ENCODE peak calls at places on chromosomes 4 and X, in eight cellular contexts. O is astrocyte, Y is transverse colon, B is mucosa of descending colon, H is foreskin keratinocyte, M is uterus, W is sigmoid colon, T is tibial artery. U is an unnamed sample.
A peak's percentile ranks its signal among the peaks of the same experiment; 100 is the strongest.

GRCh38 chr4:17490575-17491059 is 21.3 kb downstream of the QDPR start:
- DNase-seq in O (no peak), Y (no peak), B (peak; percentile 18), H (no peak), M (no peak), W (no peak), T (no peak), U (no peak)

GRCh38 chr4:31111794-31112193 is 391.6 kb downstream of the PCDH7 start:
- DNase-seq in O (no peak), Y (no peak), B (no peak), H (no peak), M (no peak), W (no peak), T (no peak), U (no peak)

GRCh38 chrX:34629572-34629971 is 27.5 kb downstream of the TMEM47 start:
- DNase-seq in O (peak; percentile 56), Y (no peak), B (no peak), H (no peak), M (no peak), W (no peak), T (no peak), U (no peak)

GRCh38 chr4:7867701-7868429 is 71.8 kb downstream of the AFAP1 start:
- DNase-seq in O (peak; percentile 48), Y (no peak), B (no peak), H (no peak), M (no peak), W (peak; percentile 33), T (no peak), U (no peak)

GRCh38 chr4:169243808-169244207 is 26.9 kb downstream of the SH3RF1 start:
- DNase-seq in O (peak; percentile 86), Y (no peak), B (no peak), H (peak; percentile 71), M (no peak), W (no peak), T (no peak), U (no peak)

GRCh38 chrX:49947778-49948177 is 25.4 kb downstream of the CLCN5 start:
- DNase-seq in O (no peak), Y (no peak), B (no peak), H (no peak), M (no peak), W (no peak), T (no peak), U (no peak)

GRCh38 chr4:184544711-184545409 is 70.5 kb upstream of the IRF2 start:
- DNase-seq in O (no peak), Y (no peak), B (no peak), H (no peak), M (no peak), W (no peak), T (no peak), U (no peak)

GRCh38 chr4:163195247-163195765 is 28.6 kb upstream of the NAF1 start:
- DNase-seq in O (no peak), Y (no peak), B (no peak), H (no peak), M (no peak), W (no peak), T (no peak), U (no peak)

GRCh38 chr4:84681488-84682274 is 98.8 kb downstream of the CDS1 start:
- DNase-seq in O (peak; percentile 89), Y (peak; percentile 37), B (peak; percentile 49), H (peak; percentile 65), M (no peak), W (no peak), T (no peak), U (no peak)

GRCh38 chr4:136737066-136737465 is 795.2 kb downstream of the PCDH18 start:
- DNase-seq in O (no peak), Y (no peak), B (no peak), H (no peak), M (no peak), W (no peak), T (no peak), U (no peak)

GRCh38 chr4:180799798-180800197 is 1443.4 kb upstream of the TENM3 start:
- DNase-seq in O (no peak), Y (no peak), B (no peak), H (no peak), M (no peak), W (no peak), T (no peak), U (no peak)

GRCh38 chr4:70544279-70544870 is 26.0 kb downstream of the AMTN start:
- DNase-seq in O (no peak), Y (no peak), B (no peak), H (peak; percentile 18), M (no peak), W (no peak), T (no peak), U (no peak)

GRCh38 chrX:112609631-112610030 is 70.1 kb downstream of the LHFPL1 start:
- DNase-seq in O (no peak), Y (no peak), B (no peak), H (no peak), M (no peak), W (no peak), T (no peak), U (no peak)

GRCh38 chr4:48047896-48048295 is 31.3 kb downstream of the NIPAL1 start:
- DNase-seq in O (no peak), Y (peak; percentile 23), B (peak; percentile 33), H (no peak), M (no peak), W (no peak), T (no peak), U (no peak)

GRCh38 chr4:70838400-70838971 is 1.2 kb downstream of the GRSF1 start:
- DNase-seq in O (peak; percentile 35), Y (no peak), B (no peak), H (peak; percentile 8), M (peak; percentile 30), W (no peak), T (no peak), U (no peak)

GRCh38 chrX:150770623-150771022 is 77.4 kb downstream of the MTMR1 start:
- DNase-seq in O (no peak), Y (no peak), B (no peak), H (no peak), M (no peak), W (no peak), T (no peak), U (no peak)

GRCh38 chrX:56783450-56783831 is 54.4 kb downstream of the NBDY start:
- DNase-seq in O (no peak), Y (peak; percentile 87), B (no peak), H (no peak), M (peak; percentile 82), W (peak; percentile 91), T (no peak), U (no peak)

GRCh38 chr4:123616970-123617392 is 220.4 kb downstream of the SPRY1 start:
- DNase-seq in O (no peak), Y (peak; percentile 46), B (peak; percentile 58), H (no peak), M (peak; percentile 70), W (peak; percentile 92), T (peak; percentile 59), U (no peak)

GRCh38 chr4:21699437-21699836 is 249.1 kb downstream of the KCNIP4 start:
- DNase-seq in O (no peak), Y (peak; percentile 8), B (peak; percentile 25), H (no peak), M (no peak), W (no peak), T (no peak), U (no peak)

GRCh38 chrX:20829665-20830481 is 544.3 kb upstream of the CNKSR2 start:
- DNase-seq in O (peak; percentile 40), Y (no peak), B (no peak), H (peak; percentile 23), M (no peak), W (no peak), T (no peak), U (no peak)

GRCh38 chr4:54784188-54784671 is 126.5 kb downstream of the KIT start:
- DNase-seq in O (peak; percentile 27), Y (peak; percentile 70), B (peak; percentile 73), H (no peak), M (peak; percentile 87), W (peak; percentile 96), T (peak; percentile 95), U (peak; percentile 76)

GRCh38 chrX:117969337-117969736 is 147.3 kb downstream of the KLHL13 start:
- DNase-seq in O (no peak), Y (no peak), B (peak; percentile 27), H (no peak), M (no peak), W (no peak), T (no peak), U (no peak)

GRCh38 chr4:7799306-7799705 is 140.4 kb downstream of the AFAP1 start:
- DNase-seq in O (no peak), Y (no peak), B (no peak), H (no peak), M (no peak), W (no peak), T (no peak), U (no peak)

GRCh38 chr4:121143126-121143525 is 21.0 kb downstream of the TNIP3 start:
- DNase-seq in O (no peak), Y (no peak), B (no peak), H (no peak), M (no peak), W (no peak), T (no peak), U (no peak)
- H3K4me1 ChIP-seq in O (peaks cover 28% of the 10 kb centered on the region), Y (no peaks in the 10 kb centered on the region), B (no peaks in the 10 kb centered on the region), H (no peaks in the 10 kb centered on the region), M (no peaks in the 10 kb centered on the region), W (no peaks in the 10 kb centered on the region), T (no peaks in the 10 kb centered on the region), U (no peaks in the 10 kb centered on the region)

GRCh38 chrX:40081679-40082068 is 16.1 kb downstream of the BCOR start:
- DNase-seq in O (no peak), Y (no peak), B (no peak), H (no peak), M (no peak), W (no peak), T (no peak), U (no peak)
- H3K4me1 ChIP-seq in O (peaks cover 23% of the 10 kb centered on the region), Y (peaks cover 16% of the 10 kb centered on the region), B (peaks cover 18% of the 10 kb centered on the region), H (no peaks in the 10 kb centered on the region), M (no peaks in the 10 kb centered on the region), W (peaks cover 62% of the 10 kb centered on the region), T (peaks cover 62% of the 10 kb centered on the region), U (peaks cover 36% of the 10 kb centered on the region)

GRCh38 chr4:41158756-41159155 is 55.6 kb downstream of the APBB2 start:
- DNase-seq in O (no peak), Y (no peak), B (no peak), H (no peak), M (no peak), W (no peak), T (no peak), U (no peak)
- H3K4me1 ChIP-seq in O (peaks cover 63% of the 10 kb centered on the region), Y (peaks cover 4% of the 10 kb centered on the region), B (peaks cover 12% of the 10 kb centered on the region), H (peaks cover 72% of the 10 kb centered on the region), M (peaks cover 7% of the 10 kb centered on the region), W (peaks cover 30% of the 10 kb centered on the region), T (peaks cover 76% of the 10 kb centered on the region), U (peaks cover 74% of the 10 kb centered on the region)

GRCh38 chrX:45765281-45765680 is 564.6 kb upstream of the DIPK2B start:
- DNase-seq in O (no peak), Y (no peak), B (no peak), H (no peak), M (no peak), W (no peak), T (no peak), U (no peak)

GRCh38 chrX:45768666-45769065 is 568.0 kb upstream of the DIPK2B start:
- DNase-seq in O (no peak), Y (no peak), B (no peak), H (no peak), M (no peak), W (no peak), T (no peak), U (no peak)

GRCh38 chrX:45765726-45766125 is 565.0 kb upstream of the DIPK2B start:
- DNase-seq in O (peak; percentile 26), Y (no peak), B (no peak), H (no peak), M (no peak), W (no peak), T (no peak), U (no peak)

GRCh38 chrX:45769919-45770582 is 569.4 kb upstream of the DIPK2B start:
- DNase-seq in O (peak; percentile 93), Y (peak; percentile 71), B (peak; percentile 74), H (no peak), M (peak; percentile 83), W (peak; percentile 91), T (peak; percentile 70), U (peak; percentile 26)

GRCh38 chrX:45767021-45767491 is 566.4 kb upstream of the DIPK2B start:
- DNase-seq in O (peak; percentile 41), Y (no peak), B (no peak), H (no peak), M (no peak), W (no peak), T (no peak), U (no peak)
- H3K4me1 ChIP-seq in O (peaks cover 27% of the 10 kb centered on the region), Y (no peaks in the 10 kb centered on the region), B (peaks cover 3% of the 10 kb centered on the region), H (peaks cover 30% of the 10 kb centered on the region), M (no peaks in the 10 kb centered on the region), W (no peaks in the 10 kb centered on the region), T (peaks cover 25% of the 10 kb centered on the region), U (peaks cover 8% of the 10 kb centered on the region)

U was measured in thoracic aorta.